ENCODE peak calls at places on chromosomes 16 and 17, in six cellular contexts. R, C, F, W, E and I are unnamed samples.

GRCh38 chr17:43034623-43035293 is 9.7 kb downstream of the RND2 start:
- DNase-seq in R (no peak), C (no peak), F (no peak), W (no peak), E (no peak), I (no peak)

GRCh38 chr17:30263552-30264333 is 28.0 kb downstream of the BLMH start:
- DNase-seq in R (no peak), C (no peak), F (no peak), W (no peak), E (no peak), I (no peak)

GRCh38 chr16:68636064-68636551 is 9.0 kb upstream of the CDH3 start:
- DNase-seq in R (no peak), C (peak), F (no peak), W (peak), E (no peak), I (no peak)

GRCh38 chr16:80993293-80993691 is 13.4 kb downstream of the CMC2 start:
- DNase-seq in R (no peak), C (no peak), F (peak), W (peak), E (peak), I (no peak)

GRCh38 chr17:75565618-75566017 is 22.0 kb upstream of the MYO15B start:
- DNase-seq in R (no peak), C (no peak), F (no peak), W (no peak), E (no peak), I (no peak)

GRCh38 chr17:44794699-44795413 is 35.2 kb downstream of the GJC1 start:
- DNase-seq in R (no peak), C (no peak), F (peak), W (peak), E (peak), I (no peak)

GRCh38 chr17:77490361-77491183 is 349.8 kb downstream of the SEC14L1 start:
- DNase-seq in R (no peak), C (no peak), F (no peak), W (no peak), E (no peak), I (no peak)

GRCh38 chr17:28949185-28950016 is 1.9 kb downstream of the PHF12 start:
- DNase-seq in R (peak), C (peak), F (peak), W (peak), E (no peak), I (peak)

GRCh38 chr17:70076189-70076588 is 1.2 kb downstream of the KCNJ16 start:
- DNase-seq in R (no peak), C (no peak), F (peak), W (no peak), E (peak), I (no peak)